ENCODE peak calls at places on chromosomes 16 and 17, in six cellular contexts. One of them, this sample, is unnamed.

GRCh38 chr17:81484195-81484979 is 28.2 kb downstream of the ACTG1 start:
- DNase-seq in AG08396: peak; percentile 92
- DNase-seq in ACHN: peak; percentile 83
- DNase-seq in nucleus accumbens: peak; percentile 81
- DNase-seq in amniotic stem cell: peak; percentile 43
- DNase-seq in Daoy: peak; percentile 85
- DNase-seq in this sample: peak; percentile 84

GRCh38 chr17:80793851-80794267 is 197.8 kb upstream of the CHMP6 start:
- DNase-seq in AG08396: no peak
- DNase-seq in ACHN: no peak
- DNase-seq in amniotic stem cell: no peak
- DNase-seq in nucleus accumbens: no peak
- DNase-seq in Daoy: no peak
- DNase-seq in this sample: no peak

GRCh38 chr16:3954411-3954921 is 74.0 kb upstream of the CREBBP start:
- DNase-seq in ACHN: peak; percentile 76
- DNase-seq in Daoy: peak; percentile 30
- DNase-seq in amniotic stem cell: no peak
- DNase-seq in nucleus accumbens: no peak
- DNase-seq in AG08396: no peak
- DNase-seq in this sample: no peak

GRCh38 chr17:386145-386876 is 33.7 kb upstream of the RPH3AL start:
- DNase-seq in AG08396: peak; percentile 95
- DNase-seq in ACHN: peak; percentile 67
- DNase-seq in Daoy: peak; percentile 71
- DNase-seq in amniotic stem cell: no peak
- DNase-seq in nucleus accumbens: peak; percentile 21
- DNase-seq in this sample: peak; percentile 61

GRCh38 chr16:53159781-53160436 is 105.1 kb downstream of the CHD9 start:
- DNase-seq in Daoy: peak; percentile 23
- DNase-seq in nucleus accumbens: no peak
- DNase-seq in AG08396: peak; percentile 29
- DNase-seq in amniotic stem cell: peak; percentile 29
- DNase-seq in ACHN: peak; percentile 72
- DNase-seq in this sample: no peak

GRCh38 chr17:17151962-17152361 is 54.2 kb downstream of the PLD6 start:
- DNase-seq in amniotic stem cell: peak; percentile 92
- DNase-seq in Daoy: peak; percentile 98
- DNase-seq in AG08396: peak; percentile 93
- DNase-seq in ACHN: peak; percentile 99
- DNase-seq in nucleus accumbens: peak; percentile 52
- DNase-seq in this sample: no peak

GRCh38 chr17:80859004-80859941 is 132.4 kb upstream of the CHMP6 start:
- DNase-seq in ACHN: peak; percentile 95
- DNase-seq in amniotic stem cell: peak; percentile 73
- DNase-seq in AG08396: peak; percentile 90
- DNase-seq in Daoy: peak; percentile 94
- DNase-seq in nucleus accumbens: peak; percentile 43
- DNase-seq in this sample: no peak

GRCh38 chr16:2082983-2083364 is 35.2 kb downstream of the TSC2 start:
- DNase-seq in AG08396: no peak
- DNase-seq in nucleus accumbens: no peak
- DNase-seq in Daoy: no peak
- DNase-seq in ACHN: no peak
- DNase-seq in amniotic stem cell: no peak
- DNase-seq in this sample: no peak

GRCh38 chr16:51146256-51146924 is 4.7 kb downstream of the SALL1 start:
- DNase-seq in Daoy: no peak
- DNase-seq in nucleus accumbens: no peak
- DNase-seq in ACHN: peak; percentile 70
- DNase-seq in amniotic stem cell: no peak
- DNase-seq in AG08396: peak; percentile 58
- DNase-seq in this sample: no peak

GRCh38 chr17:40443988-40444899 is 994 bp downstream of the IGFBP4 start:
- DNase-seq in amniotic stem cell: no peak
- DNase-seq in nucleus accumbens: no peak
- DNase-seq in AG08396: no peak
- DNase-seq in Daoy: no peak
- DNase-seq in ACHN: no peak
- DNase-seq in this sample: no peak

GRCh38 chr16:12426122-12426521 is 377.6 kb downstream of the CPPED1 start:
- DNase-seq in AG08396: no peak
- DNase-seq in ACHN: no peak
- DNase-seq in amniotic stem cell: no peak
- DNase-seq in nucleus accumbens: no peak
- DNase-seq in Daoy: peak; percentile 57
- DNase-seq in this sample: no peak

GRCh38 chr17:18143044-18143936 is 34.7 kb downstream of the MYO15A start:
- DNase-seq in ACHN: peak; percentile 44
- DNase-seq in amniotic stem cell: no peak
- DNase-seq in Daoy: peak; percentile 36
- DNase-seq in nucleus accumbens: no peak
- DNase-seq in AG08396: no peak
- DNase-seq in this sample: no peak

GRCh38 chr17:21377821-21378396 is 1.8 kb downstream of the KCNJ12 start:
- DNase-seq in Daoy: no peak
- DNase-seq in ACHN: no peak
- DNase-seq in amniotic stem cell: no peak
- DNase-seq in AG08396: no peak
- DNase-seq in nucleus accumbens: no peak
- DNase-seq in this sample: no peak

GRCh38 chr16:49189286-49189685 is 92.4 kb downstream of the CBLN1 start:
- DNase-seq in ACHN: no peak
- DNase-seq in AG08396: no peak
- DNase-seq in nucleus accumbens: no peak
- DNase-seq in amniotic stem cell: no peak
- DNase-seq in Daoy: peak; percentile 3
- DNase-seq in this sample: no peak

GRCh38 chr17:39002991-39003715 is 36.0 kb upstream of the FBXO47 start:
- DNase-seq in nucleus accumbens: no peak
- DNase-seq in AG08396: peak; percentile 35
- DNase-seq in amniotic stem cell: no peak
- DNase-seq in Daoy: no peak
- DNase-seq in ACHN: no peak
- DNase-seq in this sample: peak; percentile 28

GRCh38 chr17:73429440-73430164 is 117.8 kb upstream of the CDC42EP4 start:
- DNase-seq in Daoy: peak; percentile 88
- DNase-seq in AG08396: peak; percentile 93
- DNase-seq in amniotic stem cell: peak; percentile 58
- DNase-seq in ACHN: peak; percentile 78
- DNase-seq in nucleus accumbens: peak; percentile 61
- DNase-seq in this sample: peak; percentile 78

GRCh38 chr17:54864636-54865420 is 35.8 kb upstream of the TOM1L1 start:
- DNase-seq in Daoy: no peak
- DNase-seq in ACHN: no peak
- DNase-seq in amniotic stem cell: no peak
- DNase-seq in AG08396: no peak
- DNase-seq in nucleus accumbens: no peak
- DNase-seq in this sample: no peak

GRCh38 chr17:39231587-39232551 is 6.1 kb upstream of the STAC2 start:
- DNase-seq in nucleus accumbens: peak; percentile 11
- DNase-seq in ACHN: peak; percentile 40
- DNase-seq in AG08396: peak; percentile 83
- DNase-seq in Daoy: peak; percentile 48
- DNase-seq in amniotic stem cell: no peak
- DNase-seq in this sample: no peak

GRCh38 chr17:70906808-70907207 is 737.5 kb downstream of the KCNJ2 start:
- DNase-seq in Daoy: peak; percentile 35
- DNase-seq in nucleus accumbens: no peak
- DNase-seq in ACHN: no peak
- DNase-seq in amniotic stem cell: no peak
- DNase-seq in AG08396: no peak
- DNase-seq in this sample: no peak

GRCh38 chr16:67164599-67165061 is at the start of gene HSF4:
- DNase-seq in Daoy: no peak
- DNase-seq in AG08396: peak; percentile 81
- DNase-seq in nucleus accumbens: peak; percentile 37
- DNase-seq in amniotic stem cell: no peak
- DNase-seq in ACHN: peak; percentile 72
- DNase-seq in this sample: no peak

GRCh38 chr17:82097919-82098168 is 192 bp downstream of the FASN start:
- DNase-seq in AG08396: no peak
- DNase-seq in amniotic stem cell: no peak
- DNase-seq in Daoy: no peak
- DNase-seq in nucleus accumbens: no peak
- DNase-seq in ACHN: no peak
- DNase-seq in this sample: no peak

GRCh38 chr16:86498155-86498651 is 12.1 kb upstream of the FOXF1 start:
- DNase-seq in nucleus accumbens: no peak
- DNase-seq in Daoy: no peak
- DNase-seq in amniotic stem cell: no peak
- DNase-seq in AG08396: peak; percentile 45
- DNase-seq in ACHN: no peak
- DNase-seq in this sample: no peak

GRCh38 chr17:6496116-6496481 is 51.8 kb downstream of the PIMREG start:
- DNase-seq in AG08396: no peak
- DNase-seq in amniotic stem cell: no peak
- DNase-seq in ACHN: no peak
- DNase-seq in nucleus accumbens: no peak
- DNase-seq in Daoy: peak; percentile 6
- DNase-seq in this sample: no peak

GRCh38 chr16:2498531-2499253 is 15.1 kb upstream of the ATP6V0C start:
- DNase-seq in Daoy: no peak
- DNase-seq in AG08396: no peak
- DNase-seq in nucleus accumbens: no peak
- DNase-seq in amniotic stem cell: no peak
- DNase-seq in ACHN: no peak
- DNase-seq in this sample: no peak

GRCh38 chr16:50683689-50684374 is 2.7 kb upstream of the SNX20 start:
- DNase-seq in nucleus accumbens: no peak
- DNase-seq in Daoy: no peak
- DNase-seq in AG08396: no peak
- DNase-seq in amniotic stem cell: no peak
- DNase-seq in ACHN: no peak
- DNase-seq in this sample: peak; percentile 49

GRCh38 chr17:60754057-60754604 is 76.5 kb downstream of the BCAS3 start:
- DNase-seq in ACHN: no peak
- DNase-seq in AG08396: no peak
- DNase-seq in nucleus accumbens: no peak
- DNase-seq in Daoy: no peak
- DNase-seq in amniotic stem cell: no peak
- DNase-seq in this sample: no peak

GRCh38 chr17:527247-527646 is 174.6 kb upstream of the RPH3AL start:
- DNase-seq in amniotic stem cell: no peak
- DNase-seq in Daoy: no peak
- DNase-seq in nucleus accumbens: no peak
- DNase-seq in ACHN: no peak
- DNase-seq in AG08396: no peak
- DNase-seq in this sample: no peak

GRCh38 chr16:69448470-69449193 is 24.2 kb downstream of the CYB5B start:
- DNase-seq in ACHN: no peak
- DNase-seq in amniotic stem cell: no peak
- DNase-seq in AG08396: peak; percentile 45
- DNase-seq in Daoy: no peak
- DNase-seq in nucleus accumbens: no peak
- DNase-seq in this sample: no peak

GRCh38 chr17:6843241-6843890 is 11.8 kb upstream of the TEKT1 start:
- DNase-seq in AG08396: peak; percentile 17
- DNase-seq in amniotic stem cell: peak; percentile 45
- DNase-seq in Daoy: peak; percentile 29
- DNase-seq in nucleus accumbens: no peak
- DNase-seq in ACHN: peak; percentile 63
- DNase-seq in this sample: no peak

GRCh38 chr17:64130559-64131001 is 636 bp upstream of the ERN1 start:
- DNase-seq in amniotic stem cell: peak; percentile 60
- DNase-seq in Daoy: peak; percentile 83
- DNase-seq in nucleus accumbens: no peak
- DNase-seq in ACHN: no peak
- DNase-seq in AG08396: peak; percentile 37
- DNase-seq in this sample: peak; percentile 55

GRCh38 chr16:11682655-11683096 is 14.4 kb downstream of the SNN start:
- DNase-seq in AG08396: peak; percentile 84
- DNase-seq in nucleus accumbens: no peak
- DNase-seq in ACHN: peak; percentile 44
- DNase-seq in amniotic stem cell: peak; percentile 52
- DNase-seq in Daoy: peak; percentile 31
- DNase-seq in this sample: no peak

GRCh38 chr17:77654861-77655260 is 303.6 kb upstream of the TNRC6C start:
- DNase-seq in ACHN: no peak
- DNase-seq in AG08396: no peak
- DNase-seq in Daoy: no peak
- DNase-seq in nucleus accumbens: no peak
- DNase-seq in amniotic stem cell: no peak
- DNase-seq in this sample: no peak

GRCh38 chr16:3729161-3730112 is 12.1 kb upstream of the TRAP1 start:
- DNase-seq in ACHN: no peak
- DNase-seq in AG08396: no peak
- DNase-seq in amniotic stem cell: no peak
- DNase-seq in nucleus accumbens: no peak
- DNase-seq in Daoy: no peak
- DNase-seq in this sample: no peak

GRCh38 chr16:4288148-4288921 is 15.5 kb upstream of the TFAP4 start:
- DNase-seq in Daoy: peak; percentile 68
- DNase-seq in nucleus accumbens: peak; percentile 62
- DNase-seq in ACHN: peak; percentile 73
- DNase-seq in amniotic stem cell: peak; percentile 26
- DNase-seq in AG08396: peak; percentile 64
- DNase-seq in this sample: peak; percentile 73